ENCODE peak calls at places on chromosomes 6 and 20, in ten cellular contexts. D is small intestine, K is ascending aorta, H is right cardiac atrium, X is mucosa of descending colon, U is thyroid gland, T is neuronal stem cell, F is epithelial cell of proximal tubule, P is uterus, E is A673. Y is an unnamed sample.

GRCh38 chr6:143160439-143161220 is 99.9 kb downstream of the AIG1 start:
- DNase-seq in D (no peak), K (no peak), H (no peak), X (no peak), U (no peak), T (no peak), F (no peak), P (no peak), E (no peak), Y (no peak)

GRCh38 chr6:84641076-84641475 is 123.3 kb downstream of the TBX18 start:
- DNase-seq in D (no peak), K (no peak), H (peak), X (no peak), U (no peak), T (no peak), F (no peak), P (no peak), E (no peak), Y (peak)

GRCh38 chr6:56556751-56557540 is 85.7 kb downstream of the DST start:
- DNase-seq in D (no peak), K (no peak), H (no peak), X (no peak), U (no peak), T (no peak), F (no peak), P (no peak), E (no peak), Y (no peak)

GRCh38 chr6:22250486-22250885 is 46.4 kb downstream of the PRL start:
- DNase-seq in D (no peak), K (no peak), H (no peak), X (no peak), U (no peak), T (peak), F (no peak), P (no peak), E (peak), Y (no peak)

GRCh38 chr6:63759605-63760004 is 124.0 kb downstream of the PHF3 start:
- DNase-seq in D (no peak), K (no peak), H (no peak), X (no peak), U (no peak), T (no peak), F (no peak), P (no peak), E (no peak), Y (no peak)

GRCh38 chr20:35179292-35180212 is 7.7 kb downstream of the PROCR start:
- DNase-seq in D (no peak), K (no peak), H (no peak), X (no peak), U (no peak), T (no peak), F (no peak), P (no peak), E (no peak), Y (no peak)

GRCh38 chr6:17349437-17349836 is 44.0 kb upstream of the CAP2 start:
- DNase-seq in D (no peak), K (no peak), H (no peak), X (no peak), U (no peak), T (no peak), F (no peak), P (no peak), E (no peak), Y (no peak)

GRCh38 chr6:37514377-37514776 is 14.7 kb upstream of the CCDC167 start:
- DNase-seq in D (no peak), K (no peak), H (no peak), X (no peak), U (no peak), T (no peak), F (no peak), P (no peak), E (peak), Y (no peak)

GRCh38 chr6:159463440-159463839 is 229.6 kb downstream of the SOD2 start:
- DNase-seq in D (no peak), K (no peak), H (no peak), X (no peak), U (no peak), T (no peak), F (no peak), P (no peak), E (peak), Y (no peak)

GRCh38 chr6:100881707-100882040 is 545 bp upstream of the ASCC3 start:
- DNase-seq in D (no peak), K (no peak), H (no peak), X (no peak), U (no peak), T (no peak), F (no peak), P (no peak), E (no peak), Y (no peak)

GRCh38 chr6:37738216-37738615 is 40.5 kb upstream of the MDGA1 start:
- DNase-seq in D (no peak), K (no peak), H (no peak), X (no peak), U (no peak), T (no peak), F (no peak), P (no peak), E (no peak), Y (no peak)

DNA sequence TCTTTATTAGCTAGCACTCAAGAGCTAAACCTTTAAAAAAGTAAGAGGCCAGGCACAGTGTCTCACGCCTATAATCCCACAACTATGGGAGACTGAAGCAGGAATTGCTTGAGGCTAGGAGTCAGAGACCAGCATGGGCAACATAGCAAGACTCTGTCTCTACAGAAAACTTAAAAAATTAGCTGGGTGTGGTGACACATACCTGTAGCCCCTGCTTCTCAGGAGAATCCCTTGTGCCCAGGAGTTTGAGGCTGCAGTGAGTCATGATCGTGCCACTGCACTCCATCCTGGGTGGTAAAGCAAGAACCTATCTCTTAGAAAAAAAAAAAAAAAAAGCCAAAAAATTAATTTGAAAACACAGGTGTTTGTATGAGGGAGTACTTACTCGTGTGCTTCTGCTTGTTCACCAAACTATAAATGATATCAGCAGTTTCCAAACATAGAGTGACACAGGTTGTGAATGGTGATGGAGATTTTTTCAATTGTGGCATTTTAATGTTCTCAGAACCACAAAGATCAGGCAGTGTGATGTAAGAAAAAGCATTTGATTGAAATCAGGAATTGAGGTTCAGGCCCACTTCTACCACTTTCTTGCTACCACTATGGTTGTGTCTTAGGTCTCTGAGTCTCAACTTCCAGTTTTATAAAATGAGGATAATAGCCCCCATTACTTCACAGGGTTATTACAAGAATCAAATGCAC is 104.9 kb downstream of the FOXO3 start:
- DNase-seq in D (no peak), K (no peak), H (no peak), X (no peak), U (no peak), T (no peak), F (no peak), P (no peak), E (no peak), Y (no peak)
- H3K4me3 ChIP-seq in D (no peak), K (no peak), H (no peak), X (no peak), U (no peak), T (no peak), F (no peak), P (no peak), E (no peak), Y (no peak)

GRCh38 chr20:47428164-47428563 is 71.7 kb upstream of the ZMYND8 start:
- DNase-seq in D (no peak), K (no peak), H (no peak), X (no peak), U (no peak), T (no peak), F (no peak), P (no peak), E (no peak), Y (no peak)

GRCh38 chr20:47428851-47429336 is 72.4 kb upstream of the ZMYND8 start:
- DNase-seq in D (no peak), K (no peak), H (no peak), X (no peak), U (no peak), T (no peak), F (no peak), P (no peak), E (no peak), Y (no peak)

GRCh38 chr20:47429409-47429808 is 72.3 kb upstream of the NCOA3 start:
- DNase-seq in D (no peak), K (no peak), H (no peak), X (no peak), U (no peak), T (no peak), F (no peak), P (no peak), E (no peak), Y (no peak)

GRCh38 chr20:47427067-47427466 is 70.6 kb upstream of the ZMYND8 start:
- DNase-seq in D (no peak), K (no peak), H (no peak), X (no peak), U (no peak), T (no peak), F (no peak), P (no peak), E (no peak), Y (no peak)

GRCh38 chr20:47427746-47428145 is 71.2 kb upstream of the ZMYND8 start:
- DNase-seq in D (no peak), K (no peak), H (no peak), X (no peak), U (no peak), T (no peak), F (no peak), P (no peak), E (no peak), Y (no peak)
- H3K4me3 ChIP-seq in D (no peak), K (no peak), H (no peak), X (no peak), U (no peak), T (no peak), F (no peak), P (no peak), E (no peak), Y (no peak)

DNA sequence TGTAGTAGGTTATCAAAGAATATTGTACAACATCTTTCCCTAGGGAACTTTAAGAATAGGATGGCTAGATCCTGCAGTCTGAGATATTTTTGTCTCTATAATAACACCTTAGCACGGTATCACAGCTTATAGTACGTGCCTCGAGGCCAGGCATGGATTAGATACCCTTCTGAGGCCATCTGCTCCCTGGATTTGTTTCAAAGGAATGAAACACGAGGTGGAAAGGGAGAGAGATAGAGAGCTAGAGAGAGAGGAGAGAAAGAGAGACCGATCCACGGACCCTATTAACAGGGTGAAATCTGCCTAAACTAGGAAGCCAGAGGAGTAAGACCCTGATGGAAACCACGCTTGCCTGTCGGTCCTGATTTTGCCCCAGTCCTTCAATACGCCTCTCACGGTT is 92.5 kb downstream of the CD83 start:
- DNase-seq in D (no peak), K (no peak), H (no peak), X (no peak), U (no peak), T (no peak), F (no peak), P (no peak), E (no peak), Y (no peak)
- H3K4me3 ChIP-seq in D (no peak), K (no peak), H (no peak), X (no peak), U (no peak), T (peak), F (peak), P (no peak), E (peak), Y (peak)

DNA sequence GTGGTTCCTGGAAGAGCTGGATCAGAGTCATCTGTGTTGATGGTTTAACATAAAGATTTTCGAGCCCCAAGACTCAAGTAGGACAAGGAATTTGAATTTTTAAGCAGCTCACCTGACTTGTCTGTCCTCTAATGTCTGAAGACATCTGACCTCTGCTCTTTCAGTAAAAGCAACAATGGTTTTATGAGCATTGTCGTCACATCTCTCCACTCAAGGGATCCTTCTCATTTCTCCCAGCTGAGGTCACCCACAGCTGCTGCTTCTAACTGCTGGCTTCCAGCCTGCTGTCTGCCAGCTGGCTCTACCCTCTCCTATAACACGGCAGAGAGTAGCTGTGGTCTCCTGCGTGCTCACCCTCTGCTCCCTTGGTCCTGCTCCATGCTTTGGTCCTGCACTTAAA is 24.7 kb upstream of the HDAC2 start:
- DNase-seq in D (peak), K (peak), H (peak), X (peak), U (peak), T (no peak), F (peak), P (no peak), E (peak), Y (peak)
- H3K4me3 ChIP-seq in D (no peak), K (no peak), H (no peak), X (no peak), U (no peak), T (no peak), F (no peak), P (no peak), E (no peak), Y (no peak)

GRCh38 chr6:24936641-24937317 is 1.0 kb upstream of the RIPOR2 start:
- DNase-seq in D (no peak), K (no peak), H (no peak), X (no peak), U (peak), T (no peak), F (no peak), P (no peak), E (no peak), Y (no peak)
- H3K4me3 ChIP-seq in D (no peak), K (no peak), H (no peak), X (no peak), U (no peak), T (no peak), F (no peak), P (no peak), E (no peak), Y (no peak)

GRCh38 chr6:168648730-168649129 is 207.7 kb downstream of the SMOC2 start:
- DNase-seq in D (no peak), K (no peak), H (no peak), X (no peak), U (peak), T (no peak), F (no peak), P (no peak), E (peak), Y (no peak)
- H3K4me3 ChIP-seq in D (no peak), K (no peak), H (no peak), X (no peak), U (no peak), T (no peak), F (peak), P (no peak), E (peak), Y (peak)

GRCh38 chr20:21106171-21106694 is at the start of gene LINC00237:
- DNase-seq in D (no peak), K (no peak), H (no peak), X (no peak), U (no peak), T (no peak), F (no peak), P (no peak), E (no peak), Y (no peak)

GRCh38 chr20:21104466-21104761 is 1.7 kb downstream of the LINC00237 start:
- DNase-seq in D (no peak), K (no peak), H (no peak), X (no peak), U (no peak), T (no peak), F (no peak), P (no peak), E (no peak), Y (no peak)

GRCh38 chr20:21103582-21104465 is 2.3 kb downstream of the LINC00237 start:
- DNase-seq in D (no peak), K (no peak), H (no peak), X (no peak), U (no peak), T (no peak), F (no peak), P (no peak), E (no peak), Y (no peak)

GRCh38 chr20:21104921-21105320 is 1.2 kb downstream of the LINC00237 start:
- DNase-seq in D (no peak), K (no peak), H (no peak), X (no peak), U (no peak), T (no peak), F (no peak), P (no peak), E (no peak), Y (no peak)

DNA sequence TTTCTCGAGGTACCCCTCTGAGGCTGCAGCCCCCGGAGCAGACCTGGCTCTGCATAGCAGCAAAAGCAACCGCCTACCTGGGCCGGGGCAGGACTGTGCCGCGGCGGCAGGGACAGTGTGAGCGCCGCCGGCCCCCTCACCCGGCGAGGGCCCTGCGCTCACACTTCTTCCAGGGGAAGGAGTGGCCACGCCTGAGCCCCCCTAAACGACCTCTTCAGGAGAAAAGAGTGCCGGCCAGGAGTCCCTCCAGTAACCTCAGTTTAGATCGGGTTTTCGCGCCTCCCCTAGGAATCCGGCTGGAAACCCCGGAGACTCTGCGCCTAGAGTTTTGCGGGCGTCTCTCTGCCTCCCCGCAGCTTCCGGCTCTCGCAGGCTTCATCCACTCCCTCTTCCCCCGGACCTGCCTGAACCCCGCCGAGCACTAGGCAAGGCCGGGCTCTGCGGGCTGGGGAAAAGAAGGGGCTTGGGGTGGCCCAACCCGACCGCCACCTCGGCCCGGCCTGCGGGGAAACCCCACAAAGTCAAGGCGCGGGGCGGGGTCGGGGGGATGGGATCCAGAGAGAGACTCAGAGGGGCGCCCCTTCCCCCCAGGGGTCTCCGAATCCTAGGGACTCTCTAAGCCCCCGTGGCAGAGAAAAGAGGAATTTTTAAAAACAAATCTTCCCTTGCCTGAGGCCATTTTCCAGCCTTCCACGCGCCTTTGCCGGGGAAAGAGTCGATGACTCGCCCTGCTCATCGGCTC is 558 bp downstream of the LINC00237 start:
- DNase-seq in D (no peak), K (no peak), H (no peak), X (no peak), U (peak), T (no peak), F (no peak), P (no peak), E (no peak), Y (no peak)
- H3K4me3 ChIP-seq in D (peak), K (peak), H (peak), X (no peak), U (no peak), T (no peak), F (no peak), P (no peak), E (peak), Y (peak)

GRCh38 chr20:44217342-44218092 is 6.9 kb upstream of the OSER1 start:
- DNase-seq in D (peak), K (peak), H (peak), X (peak), U (peak), T (peak), F (no peak), P (peak), E (peak), Y (peak)
- H3K4me3 ChIP-seq in D (no peak), K (no peak), H (peak), X (no peak), U (no peak), T (no peak), F (peak), P (no peak), E (no peak), Y (peak)

Y was measured in left ventricle myocardium inferior.